ENCODE peak calls at places on chromosomes 13 and 19, in nine cellular contexts. V, Z, S, M, J, N, Y, U and Q are unnamed samples.
A peak's percentile ranks its signal among the peaks of the same experiment; 100 is the strongest.

GRCh38 chr13:103187621-103188020 is 121.4 kb upstream of the SLC10A2 start:
- DNase-seq in N (no peak), V (no peak), S (peak; percentile 57), Y (no peak), M (no peak), Z (no peak), U (no peak), J (no peak), Q (no peak)

GRCh38 chr19:3776479-3777040 is 4.5 kb upstream of the RAX2 start:
- DNase-seq in J (no peak), U (no peak), S (no peak), Y (no peak), N (no peak), Z (no peak), V (no peak), M (no peak), Q (no peak)

GRCh38 chr13:113457510-113457909 is 4.2 kb upstream of the ADPRHL1 start:
- DNase-seq in S (no peak), U (no peak), V (peak; percentile 72), Y (no peak), N (no peak), Z (no peak), J (no peak), M (no peak), Q (no peak)

GRCh38 chr13:75486146-75486545 is 4.2 kb upstream of the TBC1D4 start:
- DNase-seq in Z (no peak), V (no peak), J (no peak), N (no peak), M (no peak), S (no peak), U (no peak), Y (no peak), Q (no peak)

GRCh38 chr19:53068834-53069233 is 24.3 kb downstream of the ERVV-2 start:
- DNase-seq in J (no peak), S (no peak), V (no peak), Z (no peak), U (no peak), M (no peak), Y (no peak), N (no peak), Q (no peak)

GRCh38 chr19:46733693-46734240 is 12.1 kb upstream of the FKRP start:
- DNase-seq in J (no peak), N (no peak), Z (no peak), U (no peak), V (no peak), Y (no peak), M (no peak), S (no peak), Q (no peak)

GRCh38 chr19:23403581-23404324 is 8.5 kb upstream of the ZNF91 start:
- DNase-seq in M (no peak), Z (no peak), U (no peak), V (no peak), Y (no peak), N (no peak), S (peak; percentile 99), J (no peak), Q (no peak)

GRCh38 chr13:44402902-44403719 is 29.5 kb downstream of the SERP2 start:
- DNase-seq in M (no peak), V (no peak), J (no peak), Y (no peak), S (peak; percentile 51), Z (no peak), U (no peak), N (peak; percentile 43), Q (no peak)

GRCh38 chr13:40484981-40485380 is 181.5 kb downstream of the FOXO1 start:
- DNase-seq in Y (no peak), M (no peak), V (no peak), Z (no peak), J (no peak), N (no peak), S (no peak), U (no peak), Q (no peak)

GRCh38 chr13:59103004-59103768 is 1060.5 kb downstream of the DIAPH3 start:
- DNase-seq in Y (no peak), U (no peak), Z (no peak), J (no peak), M (no peak), S (no peak), N (no peak), V (no peak), Q (no peak)

GRCh38 chr13:67084066-67084465 is 146.1 kb downstream of the PCDH9 start:
- DNase-seq in U (no peak), S (peak; percentile 9), Z (no peak), V (no peak), Y (no peak), J (no peak), M (no peak), N (no peak), Q (no peak)

GRCh38 chr13:50149932-50150331 is 134.7 kb downstream of the KCNRG start:
- DNase-seq in Z (no peak), M (no peak), N (no peak), U (no peak), S (peak; percentile 64), Y (no peak), V (no peak), J (peak; percentile 80), Q (no peak)

GRCh38 chr13:40490086-40490723 is 176.2 kb downstream of the FOXO1 start:
- DNase-seq in M (no peak), J (no peak), N (no peak), U (no peak), S (peak; percentile 56), V (peak; percentile 10), Y (no peak), Z (no peak), Q (no peak)

GRCh38 chr13:52158629-52159158 is 703 bp downstream of the NEK3 start:
- DNase-seq in N (peak; percentile 63), Z (peak; percentile 16), V (no peak), Y (peak; percentile 12), S (peak; percentile 53), J (peak; percentile 70), U (no peak), M (peak; percentile 24), Q (no peak)

GRCh38 chr19:29843180-29844051 is 31.6 kb downstream of the CCNE1 start:
- DNase-seq in M (no peak), V (no peak), N (peak; percentile 74), U (no peak), J (peak; percentile 48), Y (peak; percentile 1), S (no peak), Z (peak; percentile 43), Q (peak; percentile 77)